ENCODE peak calls at places on chromosomes 1 and 21, in four cellular contexts. One of them, this sample, is unnamed.

GRCh38 chr1:48048064-48048463 is 50.9 kb upstream of the TRABD2B start:
- DNase-seq in CD4-positive, CD25-positive, alpha-beta regulatory T cell: no peak
- DNase-seq in HL-60: no peak
- DNase-seq in left lung: no peak
- DNase-seq in this sample: peak; percentile 65

GRCh38 chr1:6016191-6016865 is 24.1 kb upstream of the NPHP4 start:
- DNase-seq in CD4-positive, CD25-positive, alpha-beta regulatory T cell: no peak
- DNase-seq in HL-60: no peak
- DNase-seq in left lung: no peak
- DNase-seq in this sample: no peak

GRCh38 chr1:154726903-154727302 is 118.9 kb upstream of the ADAR start:
- DNase-seq in CD4-positive, CD25-positive, alpha-beta regulatory T cell: no peak
- DNase-seq in HL-60: no peak
- DNase-seq in left lung: no peak
- DNase-seq in this sample: no peak

GRCh38 chr1:201732351-201732750 is 96.6 kb upstream of the IPO9 start:
- DNase-seq in CD4-positive, CD25-positive, alpha-beta regulatory T cell: no peak
- DNase-seq in HL-60: no peak
- DNase-seq in left lung: no peak
- DNase-seq in this sample: no peak

GRCh38 chr21:34830386-34831140 is 161.8 kb downstream of the CLIC6 start:
- DNase-seq in CD4-positive, CD25-positive, alpha-beta regulatory T cell: no peak
- DNase-seq in HL-60: no peak
- DNase-seq in left lung: no peak
- DNase-seq in this sample: no peak

GRCh38 chr1:208731976-208732821 is 488.0 kb upstream of the PLXNA2 start:
- DNase-seq in CD4-positive, CD25-positive, alpha-beta regulatory T cell: peak; percentile 0
- DNase-seq in HL-60: no peak
- DNase-seq in left lung: no peak
- DNase-seq in this sample: no peak

GRCh38 chr1:76269175-76269574 is 194.6 kb downstream of the ST6GALNAC3 start:
- DNase-seq in CD4-positive, CD25-positive, alpha-beta regulatory T cell: peak; percentile 46
- DNase-seq in HL-60: no peak
- DNase-seq in left lung: no peak
- DNase-seq in this sample: no peak

GRCh38 chr1:6688001-6688400 is 13.6 kb downstream of the DNAJC11 start:
- DNase-seq in CD4-positive, CD25-positive, alpha-beta regulatory T cell: no peak
- DNase-seq in HL-60: no peak
- DNase-seq in left lung: no peak
- DNase-seq in this sample: no peak

GRCh38 chr1:84365225-84366221 is 32.8 kb upstream of the DNASE2B start:
- DNase-seq in CD4-positive, CD25-positive, alpha-beta regulatory T cell: peak; percentile 7
- DNase-seq in HL-60: peak; percentile 25
- DNase-seq in left lung: no peak
- DNase-seq in this sample: no peak

GRCh38 chr1:16906873-16907272 is 11.1 kb downstream of the RNU1-2 start:
- DNase-seq in CD4-positive, CD25-positive, alpha-beta regulatory T cell: no peak
- DNase-seq in HL-60: no peak
- DNase-seq in left lung: no peak
- DNase-seq in this sample: no peak

GRCh38 chr1:172203902-172204301 is 216.6 kb upstream of the C1orf105 start:
- DNase-seq in CD4-positive, CD25-positive, alpha-beta regulatory T cell: no peak
- DNase-seq in HL-60: no peak
- DNase-seq in left lung: no peak
- DNase-seq in this sample: no peak

GRCh38 chr1:54581621-54582035 is 33.6 kb downstream of the ACOT11 start:
- DNase-seq in CD4-positive, CD25-positive, alpha-beta regulatory T cell: no peak
- DNase-seq in HL-60: no peak
- DNase-seq in left lung: peak; percentile 90
- DNase-seq in this sample: peak; percentile 98

GRCh38 chr1:2786329-2787162 is 14.9 kb downstream of the TTC34 start:
- DNase-seq in CD4-positive, CD25-positive, alpha-beta regulatory T cell: peak; percentile 49
- DNase-seq in HL-60: peak; percentile 32
- DNase-seq in left lung: peak; percentile 53
- DNase-seq in this sample: peak; percentile 88

GRCh38 chr1:169892819-169893644 is 664 bp downstream of the SCYL3 start:
- DNase-seq in CD4-positive, CD25-positive, alpha-beta regulatory T cell: peak; percentile 50
- DNase-seq in HL-60: peak; percentile 9
- DNase-seq in left lung: no peak
- DNase-seq in this sample: peak; percentile 66

GRCh38 chr1:101098327-101098726 is 72.7 kb upstream of the DPH5 start:
- DNase-seq in CD4-positive, CD25-positive, alpha-beta regulatory T cell: no peak
- DNase-seq in HL-60: no peak
- DNase-seq in left lung: no peak
- DNase-seq in this sample: no peak

GRCh38 chr1:197355248-197355995 is 87.4 kb downstream of the CRB1 start:
- DNase-seq in CD4-positive, CD25-positive, alpha-beta regulatory T cell: no peak
- DNase-seq in HL-60: no peak
- DNase-seq in left lung: no peak
- DNase-seq in this sample: peak; percentile 75

GRCh38 chr1:28437924-28438699 is 67.7 kb upstream of the RCC1 start:
- DNase-seq in CD4-positive, CD25-positive, alpha-beta regulatory T cell: peak; percentile 26
- DNase-seq in HL-60: peak; percentile 59
- DNase-seq in left lung: peak; percentile 87
- DNase-seq in this sample: peak; percentile 92

GRCh38 chr1:22953392-22954141 is 19.1 kb downstream of the LACTBL1 start:
- DNase-seq in CD4-positive, CD25-positive, alpha-beta regulatory T cell: no peak
- DNase-seq in HL-60: no peak
- DNase-seq in left lung: no peak
- DNase-seq in this sample: no peak

GRCh38 chr1:6006882-6007281 is 14.7 kb upstream of the NPHP4 start:
- DNase-seq in CD4-positive, CD25-positive, alpha-beta regulatory T cell: no peak
- DNase-seq in HL-60: no peak
- DNase-seq in left lung: peak; percentile 16
- DNase-seq in this sample: peak; percentile 65

GRCh38 chr1:238658766-238659165 is 727.6 kb upstream of the CHRM3 start:
- DNase-seq in CD4-positive, CD25-positive, alpha-beta regulatory T cell: no peak
- DNase-seq in HL-60: no peak
- DNase-seq in left lung: no peak
- DNase-seq in this sample: no peak

GRCh38 chr1:2494323-2494693 is 18.2 kb downstream of the PLCH2 start:
- DNase-seq in CD4-positive, CD25-positive, alpha-beta regulatory T cell: no peak
- DNase-seq in HL-60: no peak
- DNase-seq in left lung: no peak
- DNase-seq in this sample: no peak

GRCh38 chr1:192862271-192862670 is 53.4 kb downstream of the RGS2 start:
- DNase-seq in CD4-positive, CD25-positive, alpha-beta regulatory T cell: no peak
- DNase-seq in HL-60: no peak
- DNase-seq in left lung: no peak
- DNase-seq in this sample: no peak
- H3K27ac ChIP-seq in CD4-positive, CD25-positive, alpha-beta regulatory T cell: no peak overlapping the region
- H3K27ac ChIP-seq in HL-60: no peak overlapping the region
- H3K27ac ChIP-seq in left lung: no peak overlapping the region
- H3K27ac ChIP-seq in this sample: no peak overlapping the region

GRCh38 chr1:165549908-165550480 is 6.2 kb downstream of the LRRC52 start:
- DNase-seq in CD4-positive, CD25-positive, alpha-beta regulatory T cell: no peak
- DNase-seq in HL-60: no peak
- DNase-seq in left lung: no peak
- DNase-seq in this sample: no peak
- H3K27me3 ChIP-seq in CD4-positive, CD25-positive, alpha-beta regulatory T cell: peaks cover 11% of the 10 kb centered on the region
- H3K27me3 ChIP-seq in HL-60: peaks cover 3% of the 10 kb centered on the region
- H3K27me3 ChIP-seq in left lung: no peaks in the 10 kb centered on the region
- H3K27me3 ChIP-seq in this sample: no peaks in the 10 kb centered on the region

DNA sequence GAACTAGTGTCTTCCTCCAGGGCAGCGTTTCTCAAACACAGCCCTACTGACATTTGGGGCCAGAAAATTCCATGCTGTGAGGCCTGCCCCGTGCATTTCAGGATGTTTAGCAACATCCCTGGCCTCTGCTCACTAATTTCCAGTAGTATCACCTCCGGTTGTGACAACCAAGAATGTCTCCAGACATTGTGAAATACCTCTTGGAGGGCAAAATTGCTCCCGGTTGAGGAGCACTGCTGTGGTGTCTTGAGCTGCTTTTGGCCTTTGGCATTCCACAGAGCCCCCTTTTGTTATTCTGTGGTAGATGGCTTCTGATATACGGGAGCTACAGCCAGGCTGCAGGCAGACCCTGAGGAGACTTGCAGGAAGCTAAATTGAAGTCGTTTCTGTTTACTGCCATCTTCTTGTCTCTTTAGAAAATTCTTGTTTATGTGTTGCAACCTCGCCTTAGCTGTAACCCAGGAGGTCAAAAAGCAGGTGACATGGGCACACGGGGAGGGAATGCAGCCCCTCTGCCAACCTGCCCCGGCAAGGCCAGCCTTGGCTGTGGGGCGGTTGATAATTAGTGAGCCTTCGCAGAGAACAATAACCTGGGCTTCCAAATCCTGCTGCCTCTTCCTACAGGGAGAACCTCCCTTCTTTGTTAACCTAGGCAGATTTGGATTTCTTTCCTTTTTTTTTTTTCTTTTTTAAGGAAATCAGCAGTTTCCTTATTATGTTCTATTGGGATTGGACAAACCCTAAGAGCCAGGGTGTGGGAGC is 74.7 kb upstream of the AKT3 start:
- DNase-seq in CD4-positive, CD25-positive, alpha-beta regulatory T cell: no peak
- DNase-seq in HL-60: peak; percentile 11
- DNase-seq in left lung: no peak
- DNase-seq in this sample: no peak
- H3K27ac ChIP-seq in CD4-positive, CD25-positive, alpha-beta regulatory T cell: no peak overlapping the region
- H3K27ac ChIP-seq in HL-60: no peak overlapping the region
- H3K27ac ChIP-seq in left lung: no peak overlapping the region
- H3K27ac ChIP-seq in this sample: no peak overlapping the region

GRCh38 chr1:39726600-39726999 is 12.1 kb upstream of the PPIE start:
- DNase-seq in CD4-positive, CD25-positive, alpha-beta regulatory T cell: no peak
- DNase-seq in HL-60: no peak
- DNase-seq in left lung: no peak
- DNase-seq in this sample: no peak

GRCh38 chr1:39727221-39727931 is 11.3 kb upstream of the PPIE start:
- DNase-seq in CD4-positive, CD25-positive, alpha-beta regulatory T cell: peak; percentile 56
- DNase-seq in HL-60: no peak
- DNase-seq in left lung: no peak
- DNase-seq in this sample: no peak

GRCh38 chr1:39729842-39730241 is 8.8 kb upstream of the PPIE start:
- DNase-seq in CD4-positive, CD25-positive, alpha-beta regulatory T cell: no peak
- DNase-seq in HL-60: no peak
- DNase-seq in left lung: no peak
- DNase-seq in this sample: no peak

GRCh38 chr1:39727932-39728317 is 10.8 kb upstream of the PPIE start:
- DNase-seq in CD4-positive, CD25-positive, alpha-beta regulatory T cell: no peak
- DNase-seq in HL-60: no peak
- DNase-seq in left lung: no peak
- DNase-seq in this sample: no peak

DNA sequence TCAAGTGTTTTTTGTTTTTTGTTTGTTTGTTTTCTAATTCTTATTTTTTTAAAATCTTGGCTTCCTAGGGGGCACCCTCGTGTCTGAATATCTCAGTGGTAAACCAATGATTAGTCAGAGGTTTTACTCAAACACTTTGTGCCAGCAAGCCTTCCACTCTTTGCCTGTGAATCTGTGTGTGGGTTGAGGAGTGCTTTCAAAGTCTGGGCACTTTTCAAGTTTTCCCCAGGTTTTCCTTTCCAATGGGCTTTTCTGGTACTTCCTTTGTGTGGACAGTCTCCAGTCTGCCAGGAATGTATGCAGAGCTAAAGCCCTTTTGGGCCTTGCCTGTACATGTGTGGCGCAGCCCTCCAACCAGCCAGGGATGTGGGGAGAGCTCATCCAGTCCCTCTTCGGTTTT is 9.7 kb upstream of the PPIE start:
- DNase-seq in CD4-positive, CD25-positive, alpha-beta regulatory T cell: no peak
- DNase-seq in HL-60: no peak
- DNase-seq in left lung: no peak
- DNase-seq in this sample: no peak
- H3K27me3 ChIP-seq in CD4-positive, CD25-positive, alpha-beta regulatory T cell: peaks cover 23% of the 10 kb centered on the region
- H3K27me3 ChIP-seq in HL-60: peaks cover 57% of the 10 kb centered on the region
- H3K27me3 ChIP-seq in left lung: peaks cover 26% of the 10 kb centered on the region
- H3K27me3 ChIP-seq in this sample: no peaks in the 10 kb centered on the region

DNA sequence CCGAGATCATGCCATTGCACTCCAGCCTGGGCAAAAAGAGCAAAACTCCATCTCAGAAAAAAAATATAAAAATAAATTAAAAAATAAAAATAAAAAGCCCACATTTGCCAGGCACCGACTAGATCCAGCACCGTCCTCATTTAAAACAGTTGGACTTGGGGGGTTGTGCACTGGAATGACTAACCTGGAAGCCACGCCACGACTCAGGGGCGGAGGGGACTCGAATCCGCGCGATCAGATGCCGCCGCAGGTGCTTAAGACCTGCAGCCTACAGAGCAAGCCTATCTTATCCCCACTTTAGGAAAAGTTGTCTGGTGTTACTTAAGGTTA is 38.5 kb downstream of the ZBTB8OS start:
- DNase-seq in CD4-positive, CD25-positive, alpha-beta regulatory T cell: no peak
- DNase-seq in HL-60: no peak
- DNase-seq in left lung: no peak
- DNase-seq in this sample: no peak
- H3K27ac ChIP-seq in CD4-positive, CD25-positive, alpha-beta regulatory T cell: no peak overlapping the region
- H3K27ac ChIP-seq in HL-60: no peak overlapping the region
- H3K27ac ChIP-seq in left lung: peak overlapping the region; percentile 63
- H3K27ac ChIP-seq in this sample: no peak overlapping the region

GRCh38 chr1:71786218-71786617 is 496.1 kb downstream of the NEGR1 start:
- DNase-seq in CD4-positive, CD25-positive, alpha-beta regulatory T cell: no peak
- DNase-seq in HL-60: no peak
- DNase-seq in left lung: no peak
- DNase-seq in this sample: no peak

GRCh38 chr1:71784989-71785388 is 497.4 kb downstream of the NEGR1 start:
- DNase-seq in CD4-positive, CD25-positive, alpha-beta regulatory T cell: no peak
- DNase-seq in HL-60: no peak
- DNase-seq in left lung: no peak
- DNase-seq in this sample: no peak

GRCh38 chr1:71785470-71785869 is 496.9 kb downstream of the NEGR1 start:
- DNase-seq in CD4-positive, CD25-positive, alpha-beta regulatory T cell: no peak
- DNase-seq in HL-60: no peak
- DNase-seq in left lung: no peak
- DNase-seq in this sample: no peak

GRCh38 chr1:71787699-71788098 is 494.6 kb downstream of the NEGR1 start:
- DNase-seq in CD4-positive, CD25-positive, alpha-beta regulatory T cell: no peak
- DNase-seq in HL-60: no peak
- DNase-seq in left lung: no peak
- DNase-seq in this sample: no peak

DNA sequence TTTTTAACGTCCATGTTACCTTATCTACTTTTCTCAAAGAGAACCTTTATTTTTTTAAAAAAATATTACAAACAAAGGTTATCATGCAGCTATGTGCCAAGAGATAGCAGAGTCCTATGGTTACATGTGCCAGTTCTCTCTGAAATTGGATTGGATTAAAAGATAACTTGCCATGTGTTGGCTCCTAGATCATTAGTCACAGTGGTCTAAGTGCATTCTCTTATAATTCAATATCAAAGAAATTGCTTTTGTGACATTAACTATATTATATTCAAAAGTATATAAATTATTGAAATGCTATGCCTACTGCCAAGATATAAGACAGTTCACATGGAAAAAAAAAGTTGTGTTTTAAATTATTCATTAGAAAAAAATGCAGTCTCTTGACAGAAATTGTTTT is 494.2 kb downstream of the NEGR1 start:
- DNase-seq in CD4-positive, CD25-positive, alpha-beta regulatory T cell: no peak
- DNase-seq in HL-60: no peak
- DNase-seq in left lung: no peak
- DNase-seq in this sample: no peak
- H3K27me3 ChIP-seq in CD4-positive, CD25-positive, alpha-beta regulatory T cell: no peaks in the 10 kb centered on the region
- H3K27me3 ChIP-seq in HL-60: no peaks in the 10 kb centered on the region
- H3K27me3 ChIP-seq in left lung: no peaks in the 10 kb centered on the region
- H3K27me3 ChIP-seq in this sample: no peaks in the 10 kb centered on the region

This sample was measured in aorta.